ENCODE peak calls at places on chromosomes 12 and 14, in four cellular contexts. M, B, S and C are unnamed samples.

GRCh38 chr12:91628656-91629055 is 446.0 kb upstream of the DCN start:
- DNase-seq in M (no peak), B (no peak), S (no peak), C (no peak)

GRCh38 chr12:10101648-10102220 is 2.9 kb upstream of the CLEC1A start:
- DNase-seq in M (no peak), B (no peak), S (no peak), C (no peak)

GRCh38 chr12:57096099-57096572 is 7.2 kb downstream of the NAB2 start:
- DNase-seq in M (no peak), B (no peak), S (peak; percentile 13), C (no peak)

GRCh38 chr12:31277081-31277480 is 48.9 kb downstream of the SINHCAF start:
- DNase-seq in M (no peak), B (no peak), S (no peak), C (no peak)

GRCh38 chr12:48973992-48974673 is 2.6 kb upstream of the WNT10B start:
- DNase-seq in M (no peak), B (peak; percentile 91), S (peak; percentile 75), C (no peak)

GRCh38 chr12:28974166-28974565 is 174.9 kb upstream of the FAR2 start:
- DNase-seq in M (no peak), B (no peak), S (no peak), C (no peak)

GRCh38 chr12:20492251-20492728 is 124.0 kb downstream of the PDE3A start:
- DNase-seq in M (no peak), B (no peak), S (no peak), C (peak; percentile 5)

GRCh38 chr12:51341259-51342007 is 5.0 kb downstream of the CELA1 start:
- DNase-seq in M (peak; percentile 47), B (peak; percentile 79), S (peak; percentile 74), C (peak; percentile 65)

GRCh38 chr12:104562763-104563162 is 106.0 kb downstream of the CHST11 start:
- DNase-seq in M (no peak), B (no peak), S (no peak), C (no peak)

GRCh38 chr12:25377475-25378179 is 126.9 kb upstream of the KRAS start:
- DNase-seq in M (no peak), B (no peak), S (no peak), C (no peak)

GRCh38 chr12:87930652-87931051 is 98.5 kb downstream of the C12orf50 start:
- DNase-seq in M (no peak), B (no peak), S (no peak), C (no peak)

GRCh38 chr14:70907996-70908917 is 998 bp downstream of the PCNX1 start:
- DNase-seq in M (peak; percentile 70), B (peak; percentile 88), S (peak; percentile 11), C (no peak)

GRCh38 chr14:94474581-94475031 is 1.4 kb downstream of the SERPINA9 start:
- DNase-seq in M (no peak), B (no peak), S (no peak), C (no peak)

GRCh38 chr12:54959291-54960018 is 25.1 kb downstream of the TESPA1 start:
- DNase-seq in M (no peak), B (no peak), S (no peak), C (peak; percentile 46)

GRCh38 chr12:126389215-126389841 is 1324.1 kb downstream of the AACS start:
- DNase-seq in M (no peak), B (no peak), S (no peak), C (no peak)

GRCh38 chr14:71852201-71852600 is 80.0 kb upstream of the RGS6 start:
- DNase-seq in M (no peak), B (no peak), S (no peak), C (no peak)

GRCh38 chr12:81992461-81992860 is 233.3 kb upstream of the PPFIA2 start:
- DNase-seq in M (no peak), B (no peak), S (no peak), C (no peak)

GRCh38 chr14:84519836-84520235 is 1010.1 kb upstream of the FLRT2 start:
- DNase-seq in M (no peak), B (no peak), S (no peak), C (no peak)

GRCh38 chr12:93322784-93323183 is 54.9 kb upstream of the NUDT4 start:
- DNase-seq in M (no peak), B (no peak), S (no peak), C (no peak)

GRCh38 chr12:116483959-116484699 is 75.1 kb upstream of the MAP1LC3B2 start:
- DNase-seq in M (no peak), B (no peak), S (no peak), C (no peak)

GRCh38 chr12:65881965-65882413 is 57.7 kb downstream of the HMGA2 start:
- DNase-seq in M (no peak), B (no peak), S (peak; percentile 12), C (no peak)

GRCh38 chr12:89884917-89885316 is 176.3 kb upstream of the ATP2B1 start:
- DNase-seq in M (no peak), B (no peak), S (no peak), C (no peak)

GRCh38 chr12:18629916-18630315 is 107.9 kb downstream of the PLCZ1 start:
- DNase-seq in M (no peak), B (no peak), S (no peak), C (no peak)

GRCh38 chr12:113136128-113136989 is 798 bp upstream of the RASAL1 start:
- DNase-seq in M (no peak), B (peak; percentile 71), S (no peak), C (no peak)

GRCh38 chr12:79834712-79835376 is 100.1 kb downstream of the PPP1R12A start:
- DNase-seq in M (no peak), B (no peak), S (no peak), C (no peak)

GRCh38 chr14:22689186-22689585 is 45.0 kb upstream of the OR6J1 start:
- DNase-seq in M (peak; percentile 91), B (no peak), S (no peak), C (no peak)

GRCh38 chr14:75497191-75497590 is 25.1 kb upstream of the BATF start:
- DNase-seq in M (no peak), B (peak; percentile 24), S (no peak), C (no peak)

GRCh38 chr12:120522568-120522967 is 6.4 kb downstream of the COQ5 start:
- DNase-seq in M (no peak), B (no peak), S (no peak), C (no peak)

GRCh38 chr14:47710581-47710980 is 35.2 kb upstream of the MDGA2 start:
- DNase-seq in M (no peak), B (no peak), S (no peak), C (no peak)

GRCh38 chr14:101960225-101960624 is 4.1 kb upstream of the DYNC1H1 start:
- DNase-seq in M (peak; percentile 40), B (peak; percentile 60), S (peak; percentile 42), C (no peak)

GRCh38 chr12:93778306-93778705 is 101.1 kb downstream of the CRADD start:
- DNase-seq in M (no peak), B (no peak), S (no peak), C (no peak)

GRCh38 chr12:91239497-91239896 is 56.9 kb upstream of the DCN start:
- DNase-seq in M (no peak), B (no peak), S (no peak), C (no peak)

GRCh38 chr14:20441466-20441865 is 5.5 kb upstream of the KLHL33 start:
- DNase-seq in M (no peak), B (no peak), S (no peak), C (no peak)

GRCh38 chr14:51674294-51675002 is 22.7 kb downstream of the FRMD6 start:
- DNase-seq in M (no peak), B (no peak), S (no peak), C (no peak)

GRCh38 chr12:43290836-43291235 is 261.2 kb downstream of the ADAMTS20 start:
- DNase-seq in M (no peak), B (no peak), S (no peak), C (no peak)

GRCh38 chr12:84937383-84937782 is 24.8 kb upstream of the SLC6A15 start:
- DNase-seq in M (no peak), B (no peak), S (no peak), C (no peak)

GRCh38 chr12:107328442-107329133 is 235.2 kb upstream of the CRY1 start:
- DNase-seq in M (no peak), B (no peak), S (no peak), C (no peak)

GRCh38 chr12:128463881-128464280 is 196.9 kb downstream of the TMEM132C start:
- DNase-seq in M (no peak), B (no peak), S (no peak), C (no peak)
- TF ChIP-seq BRCA1 in M (no peak), B (no peak), S (no peak), C (no peak)

GRCh38 chr14:69666112-69666511 is 54.7 kb downstream of the SUSD6 start:
- DNase-seq in M (no peak), B (no peak), S (no peak), C (no peak)
- TF ChIP-seq RFX5 in M (no peak), B (no peak), S (no peak), C (no peak)

GRCh38 chr12:119181944-119182343 is 3.2 kb downstream of the HSPB8 start:
- DNase-seq in M (no peak), B (no peak), S (no peak), C (no peak)

GRCh38 chr12:119178544-119179334 is at the start of gene HSPB8:
- DNase-seq in M (peak; percentile 21), B (peak; percentile 72), S (peak; percentile 20), C (no peak)

GRCh38 chr12:119181202-119181601 is 2.5 kb downstream of the HSPB8 start:
- DNase-seq in M (no peak), B (no peak), S (no peak), C (no peak)

GRCh38 chr12:119179335-119180021 is 747 bp downstream of the HSPB8 start:
- DNase-seq in M (peak; percentile 67), B (peak; percentile 58), S (no peak), C (no peak)

GRCh38 chr12:119180380-119181040 is 1.8 kb downstream of the HSPB8 start:
- DNase-seq in M (no peak), B (no peak), S (peak; percentile 20), C (no peak)
- TF ChIP-seq BRCA1 in M (no peak), B (no peak), S (no peak), C (no peak)

DNA sequence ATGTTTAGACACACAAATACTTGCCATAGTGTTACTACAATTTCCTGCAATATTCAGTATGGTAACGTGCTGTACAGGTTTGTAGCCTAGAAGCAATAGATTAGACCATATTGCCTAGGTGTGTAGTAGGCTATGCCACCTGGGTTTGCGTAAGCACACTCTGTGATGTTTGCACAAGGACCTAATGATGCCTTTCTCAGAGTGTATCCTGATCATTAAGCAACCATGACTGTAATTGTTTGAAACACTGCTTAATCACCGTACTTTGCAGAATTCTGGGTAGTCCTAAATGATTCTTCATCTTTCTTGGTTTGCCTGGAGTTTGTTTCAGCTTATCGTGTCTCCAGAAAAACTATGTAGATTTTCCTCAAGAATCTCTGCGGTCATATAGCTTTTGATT is 11.2 kb upstream of the TCP11L2 start:
- DNase-seq in M (no peak), B (no peak), S (no peak), C (no peak)
- TF ChIP-seq RFX5 in M (no peak), B (no peak), S (no peak), C (no peak)

GRCh38 chr12:26402648-26403047 is 207.3 kb downstream of the SSPN start:
- DNase-seq in M (peak; percentile 7), B (no peak), S (no peak), C (no peak)
- TF ChIP-seq BRCA1 in M (no peak), B (no peak), S (no peak), C (no peak)

GRCh38 chr14:31326111-31326510 is 94.2 kb downstream of the HEATR5A start:
- DNase-seq in M (peak; percentile 26), B (no peak), S (no peak), C (no peak)
- TF ChIP-seq RFX5 in M (no peak), B (no peak), S (no peak), C (no peak)

GRCh38 chr12:124422570-124423523 is 128.0 kb downstream of the RFLNA start:
- DNase-seq in M (peak; percentile 58), B (no peak), S (peak; percentile 95), C (no peak)
- TF ChIP-seq BRCA1 in M (no peak), B (no peak), S (no peak), C (no peak)